ENCODE peak calls at places on chromosomes 1 and 21, in five cellular contexts. G is fibroblast of lung, E is testis, J is AG10803, F is fibroblast of pulmonary artery. I is an unnamed sample.

GRCh38 chr21:46141767-46142580 is 13.4 kb downstream of the FTCD start:
- DNase-seq in F (no peak), J (no peak), G (no peak), E (no peak), I (no peak)

GRCh38 chr1:212990276-212990675 is 25.4 kb downstream of the ANGEL2 start:
- DNase-seq in J (no peak), E (no peak), F (no peak), G (no peak), I (no peak)

GRCh38 chr21:42997053-42997452 is 22.7 kb downstream of the PKNOX1 start:
- DNase-seq in G (peak; percentile 97), J (peak; percentile 94), E (peak; percentile 72), F (peak; percentile 97), I (no peak)

GRCh38 chr1:170910273-170910672 is 25.1 kb upstream of the MROH9 start:
- DNase-seq in G (peak; percentile 39), E (no peak), J (peak; percentile 83), F (peak; percentile 81), I (no peak)

GRCh38 chr1:98903261-98903660 is 101.4 kb downstream of the PLPPR5 start:
- DNase-seq in G (peak; percentile 83), F (peak; percentile 92), J (peak; percentile 59), E (no peak), I (no peak)

GRCh38 chr1:172673761-172674160 is 14.9 kb downstream of the FASLG start:
- DNase-seq in J (peak; percentile 39), G (peak; percentile 71), F (peak; percentile 39), E (no peak), I (no peak)

GRCh38 chr1:116738673-116739370 is 15.4 kb upstream of the CD2 start:
- DNase-seq in E (no peak), G (no peak), F (no peak), J (no peak), I (no peak)

GRCh38 chr1:5940723-5941407 is 51.4 kb downstream of the NPHP4 start:
- DNase-seq in G (no peak), J (no peak), E (no peak), F (no peak), I (no peak)

GRCh38 chr1:19635646-19636045 is 8.5 kb upstream of the NBL1 start:
- DNase-seq in G (peak; percentile 22), J (no peak), E (no peak), F (peak; percentile 36), I (peak; percentile 68)

GRCh38 chr1:226479432-226479831 is 69.1 kb upstream of the STUM start:
- DNase-seq in E (no peak), G (no peak), F (no peak), J (no peak), I (no peak)

GRCh38 chr1:153790996-153791855 is 16.0 kb downstream of the SLC27A3 start:
- DNase-seq in F (peak; percentile 93), E (no peak), J (peak; percentile 95), G (peak; percentile 85), I (no peak)

GRCh38 chr1:64199154-64199553 is 4.3 kb upstream of the UBE2U start:
- DNase-seq in G (no peak), E (no peak), J (no peak), F (peak; percentile 27), I (no peak)

DNA sequence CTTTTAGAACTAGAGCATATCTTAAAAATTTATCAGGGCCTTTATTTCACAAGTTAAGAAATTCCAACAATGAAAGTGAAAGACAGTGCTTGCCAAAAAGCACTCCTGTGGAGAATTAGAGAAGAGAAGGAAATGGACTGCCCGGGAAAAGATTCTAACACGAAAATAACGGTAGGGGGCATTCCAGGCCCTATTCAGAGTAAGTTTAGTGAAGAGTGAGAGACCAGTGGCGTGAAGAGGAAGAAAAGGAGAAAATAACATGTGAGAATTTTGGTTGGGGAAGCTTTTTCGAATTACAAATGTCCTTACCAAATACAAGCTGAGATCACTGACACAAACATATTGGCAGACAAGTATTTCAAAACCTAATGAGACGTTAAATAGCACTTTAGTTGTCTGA is 38.4 kb upstream of the RBM34 start:
- DNase-seq in J (peak; percentile 55), F (peak; percentile 73), E (no peak), G (peak; percentile 42), I (no peak)
- TF ChIP-seq CTCF in J (peak; percentile 53), F (peak; percentile 58), E (no peak), G (peak; percentile 41), I (no peak)

DNA sequence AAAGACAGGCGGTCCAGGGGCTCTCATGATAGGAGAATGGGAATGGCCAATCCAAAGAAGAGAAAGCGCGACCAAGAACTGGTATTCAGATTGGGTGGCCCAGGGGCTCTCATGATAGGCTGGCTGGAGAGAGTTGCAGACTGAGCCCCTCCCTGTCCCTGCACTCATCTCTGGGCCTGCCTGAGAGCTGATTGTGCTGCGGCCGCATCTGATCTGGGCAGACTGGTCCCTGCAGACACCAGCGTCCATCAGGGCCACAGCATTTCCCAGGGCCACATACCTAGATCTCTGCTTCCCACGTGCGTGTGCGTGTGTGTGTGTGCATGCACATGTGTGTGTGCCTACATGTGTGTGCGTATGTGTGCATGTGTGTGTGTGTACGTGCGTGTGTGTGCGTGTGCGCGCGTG is 30.4 kb upstream of the MAN1C1 start:
- DNase-seq in F (no peak), E (no peak), J (no peak), G (no peak), I (no peak)
- H3K4me3 ChIP-seq in F (no peak overlapping the region), E (no peak overlapping the region), J (no peak overlapping the region), G (no peak overlapping the region), I (no peak overlapping the region)

GRCh38 chr1:224408294-224408590 is 26.4 kb downstream of the WDR26 start:
- DNase-seq in F (no peak), E (no peak), J (no peak), G (no peak), I (no peak)
- TF ChIP-seq CTCF in F (no peak), E (no peak), J (no peak), G (no peak), I (no peak)

DNA sequence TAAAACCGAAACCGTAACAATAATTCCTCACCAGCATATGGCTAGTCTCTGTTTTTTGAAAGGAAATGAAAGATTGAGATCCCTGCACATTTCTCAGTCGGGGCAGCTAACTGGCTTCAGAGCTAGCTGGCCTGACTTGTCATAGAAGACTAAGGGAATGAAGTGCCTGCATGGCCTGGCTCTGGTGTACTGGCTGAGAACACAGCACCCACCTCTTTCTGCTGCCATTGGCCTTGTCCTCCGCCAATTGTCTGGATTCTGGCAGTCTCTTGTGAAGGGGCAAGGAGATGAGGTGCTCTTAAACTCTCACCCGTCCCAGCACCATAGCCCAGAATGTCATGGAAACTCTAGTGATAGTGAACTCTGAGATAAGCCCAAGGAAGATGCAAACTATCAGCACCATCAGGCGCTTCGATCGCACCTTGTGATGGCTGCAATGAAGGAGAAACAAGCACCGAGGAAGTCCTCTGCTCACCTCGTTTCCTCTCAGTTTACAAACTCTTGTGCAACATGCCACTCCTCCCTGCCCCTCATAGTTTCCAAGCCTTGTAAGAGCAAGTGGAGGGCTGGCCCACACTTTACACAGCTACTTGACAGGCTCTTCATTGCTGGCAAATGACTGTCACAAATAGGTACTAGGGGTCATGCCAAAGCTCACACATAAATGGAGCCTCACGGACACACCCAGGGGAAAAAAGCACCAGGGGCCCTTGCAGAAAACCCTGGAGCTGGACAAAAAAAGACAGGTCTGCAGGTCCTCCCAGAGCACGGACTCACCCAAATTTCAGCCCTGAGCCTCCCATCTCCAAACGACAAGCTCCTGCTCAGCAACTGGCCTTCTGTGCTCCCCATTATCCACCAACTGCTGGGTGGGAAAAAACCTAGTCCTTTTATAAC is 16.4 kb downstream of the INPP5B start:
- DNase-seq in G (peak; percentile 12), E (no peak), J (peak; percentile 7), F (peak; percentile 22), I (no peak)
- H3K4me3 ChIP-seq in G (no peak overlapping the region), E (peak overlapping the region; percentile 90), J (peak overlapping the region; percentile 55), F (peak overlapping the region; percentile 63), I (peak overlapping the region; percentile 68)

GRCh38 chr1:184351416-184351975 is 35.3 kb upstream of the C1orf21 start:
- DNase-seq in J (no peak), G (no peak), E (no peak), F (no peak), I (no peak)
- TF ChIP-seq CTCF in J (no peak), G (no peak), E (no peak), F (no peak), I (no peak)

DNA sequence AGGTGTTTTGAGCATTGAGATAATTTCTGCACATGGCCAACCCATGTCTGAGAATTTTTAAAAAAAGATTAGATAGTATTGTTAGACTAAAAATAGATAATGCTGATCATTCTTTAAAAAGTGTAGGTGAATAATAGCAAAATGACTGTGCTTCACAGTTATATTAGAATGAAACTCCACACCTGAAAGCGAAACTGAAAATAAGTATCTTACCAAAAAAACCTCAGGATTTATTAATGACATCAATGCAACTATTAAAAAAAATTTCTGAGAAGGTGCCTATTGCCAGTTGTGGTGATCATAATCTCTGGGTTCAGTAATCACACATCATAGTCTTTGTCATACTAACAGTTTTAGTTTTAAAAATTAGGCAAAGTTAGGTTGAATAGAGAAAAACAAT is 36.5 kb downstream of the PLA2G4A start:
- DNase-seq in E (no peak), J (no peak), F (no peak), G (no peak), I (no peak)
- H3K4me3 ChIP-seq in E (no peak overlapping the region), J (no peak overlapping the region), F (no peak overlapping the region), G (no peak overlapping the region), I (no peak overlapping the region)

GRCh38 chr1:107510347-107510746 is 369.5 kb downstream of the NTNG1 start:
- DNase-seq in J (no peak), G (no peak), E (no peak), F (no peak), I (no peak)

GRCh38 chr1:107515702-107516101 is 374.9 kb downstream of the NTNG1 start:
- DNase-seq in F (no peak), G (no peak), J (no peak), E (no peak), I (no peak)

GRCh38 chr1:107514841-107515240 is 374.0 kb downstream of the NTNG1 start:
- DNase-seq in J (no peak), F (no peak), E (no peak), G (no peak), I (no peak)

GRCh38 chr1:107512836-107513235 is 372.0 kb downstream of the NTNG1 start:
- DNase-seq in F (no peak), E (no peak), G (no peak), J (no peak), I (no peak)
- TF ChIP-seq CTCF in F (no peak), E (no peak), G (no peak), J (no peak), I (no peak)

GRCh38 chr1:202104073-202104472 is 18.6 kb upstream of the GPR37L1 start:
- DNase-seq in J (no peak), E (no peak), F (no peak), G (no peak), I (no peak)

GRCh38 chr1:202107801-202108731 is 14.7 kb upstream of the GPR37L1 start:
- DNase-seq in F (no peak), E (peak; percentile 79), J (no peak), G (no peak), I (no peak)

GRCh38 chr1:202105571-202106339 is 17.0 kb upstream of the GPR37L1 start:
- DNase-seq in F (peak; percentile 32), G (peak; percentile 83), J (peak; percentile 21), E (peak; percentile 43), I (no peak)

GRCh38 chr1:202107321-202107761 is 15.4 kb upstream of the GPR37L1 start:
- DNase-seq in J (no peak), E (peak; percentile 73), F (no peak), G (no peak), I (no peak)

GRCh38 chr1:202106340-202107284 is 16.1 kb upstream of the GPR37L1 start:
- DNase-seq in J (no peak), E (peak; percentile 45), G (no peak), F (no peak), I (no peak)
- H3K4me3 ChIP-seq in J (no peak overlapping the region), E (no peak overlapping the region), G (no peak overlapping the region), F (no peak overlapping the region), I (no peak overlapping the region)